ENCODE peak calls at places on chromosomes 16 and 17, in seven cellular contexts. X, Q, Y, G, U, J and R are unnamed samples.

GRCh38 chr17:67281736-67282135 is 36.7 kb upstream of the HELZ start:
- DNase-seq in Y (peak), U (peak), X (no peak), Q (no peak), G (no peak), J (no peak), R (no peak)

GRCh38 chr16:65697061-65697460 is 575.2 kb upstream of the CDH11 start:
- DNase-seq in J (no peak), Y (no peak), X (no peak), Q (no peak), G (no peak), U (no peak), R (no peak)

GRCh38 chr17:34171245-34171818 is 83.8 kb upstream of the CCL2 start:
- DNase-seq in Y (peak), Q (peak), U (peak), X (peak), J (peak), G (peak), R (peak)

GRCh38 chr16:80628254-80628653 is 87.5 kb downstream of the DYNLRB2 start:
- DNase-seq in X (no peak), J (no peak), Q (no peak), G (no peak), U (no peak), Y (no peak), R (no peak)

GRCh38 chr16:28000314-28000713 is 63.2 kb downstream of the GSG1L start:
- DNase-seq in X (no peak), U (no peak), Y (no peak), J (no peak), Q (no peak), G (no peak), R (no peak)

GRCh38 chr16:8173111-8173644 is 417.1 kb downstream of the TMEM114 start:
- DNase-seq in Q (peak), U (peak), J (peak), X (peak), G (peak), Y (peak), R (peak)

GRCh38 chr16:66735891-66736290 is 15.5 kb downstream of the DYNC1LI2 start:
- DNase-seq in U (no peak), Q (no peak), X (no peak), Y (no peak), G (no peak), J (no peak), R (no peak)

GRCh38 chr16:77849640-77850258 is 61.4 kb downstream of the VAT1L start:
- DNase-seq in J (no peak), X (no peak), G (no peak), Y (no peak), U (no peak), Q (no peak), R (no peak)

GRCh38 chr16:51326131-51326856 is 175.2 kb upstream of the SALL1 start:
- DNase-seq in Q (peak), X (peak), G (no peak), J (no peak), U (peak), Y (no peak), R (no peak)

GRCh38 chr16:50273888-50274770 is 7.8 kb downstream of the ADCY7 start:
- DNase-seq in Y (no peak), G (no peak), X (no peak), U (no peak), J (no peak), Q (no peak), R (no peak)

GRCh38 chr17:52128721-52129120 is 29.8 kb downstream of the CA10 start:
- DNase-seq in Q (no peak), U (no peak), J (no peak), X (no peak), G (no peak), Y (peak), R (no peak)

GRCh38 chr16:15660203-15660601 is 10.2 kb downstream of the NDE1 start:
- DNase-seq in Q (no peak), U (no peak), Y (no peak), J (no peak), X (no peak), G (no peak), R (no peak)

GRCh38 chr17:17669851-17670232 is 11.4 kb upstream of the RAI1 start:
- DNase-seq in G (no peak), Y (no peak), Q (no peak), X (no peak), J (no peak), U (no peak), R (no peak)

GRCh38 chr17:17669081-17669850 is 12.0 kb upstream of the RAI1 start:
- DNase-seq in U (peak), G (no peak), Y (no peak), X (peak), J (no peak), Q (no peak), R (no peak)

GRCh38 chr17:17667231-17667630 is 14.0 kb upstream of the RAI1 start:
- DNase-seq in J (no peak), X (no peak), Q (no peak), G (no peak), Y (no peak), U (no peak), R (no peak)

GRCh38 chr17:17667947-17668346 is 13.3 kb upstream of the RAI1 start:
- DNase-seq in U (no peak), J (no peak), Q (no peak), Y (no peak), G (no peak), X (no peak), R (no peak)

GRCh38 chr17:17668358-17668757 is 12.9 kb upstream of the RAI1 start:
- DNase-seq in Y (no peak), Q (no peak), G (no peak), J (no peak), X (no peak), U (no peak), R (no peak)
- H4K8ac ChIP-seq in Y (no peak), Q (no peak), G (no peak), J (no peak), X (no peak), U (no peak), R (no peak)

GRCh38 chr17:41212524-41213169 is 13.8 kb upstream of the KRTAP9-2 start:
- DNase-seq in Y (no peak), J (no peak), G (no peak), Q (no peak), X (no peak), U (no peak), R (no peak)
- H3K27ac ChIP-seq in Y (no peak), J (no peak), G (no peak), Q (no peak), X (no peak), U (no peak), R (no peak)

GRCh38 chr17:61661135-61661534 is 70.1 kb upstream of the NACA2 start:
- DNase-seq in J (no peak), Y (no peak), X (no peak), G (no peak), Q (no peak), U (no peak), R (no peak)
- H4K8ac ChIP-seq in J (no peak), Y (no peak), X (no peak), G (no peak), Q (no peak), U (no peak), R (no peak)

DNA sequence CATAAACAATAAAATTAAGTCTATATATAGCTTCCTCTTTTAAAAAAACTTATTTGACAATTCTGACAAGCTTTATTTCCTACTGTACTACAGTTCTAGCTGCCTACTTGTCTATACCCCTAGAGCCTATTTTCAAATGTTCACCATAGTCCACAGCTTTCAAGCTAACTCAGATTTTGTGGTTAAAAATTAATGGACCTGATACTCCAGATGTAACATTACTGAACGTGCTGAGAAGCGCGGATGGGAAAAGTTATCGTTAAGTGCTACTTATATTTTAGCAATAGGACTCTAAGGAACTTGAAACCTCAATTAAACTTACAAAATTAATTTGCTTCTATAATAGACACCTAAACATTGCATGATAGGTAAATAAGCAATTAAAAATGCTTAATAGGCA is 31.3 kb downstream of the GNA13 start:
- DNase-seq in U (no peak), J (no peak), Q (no peak), X (no peak), G (no peak), Y (no peak), R (no peak)
- H3K27ac ChIP-seq in U (no peak), J (no peak), Q (no peak), X (no peak), G (no peak), Y (no peak), R (no peak)

GRCh38 chr16:47904691-47905090 is 251.1 kb downstream of the ABCC12 start:
- DNase-seq in X (no peak), G (no peak), Q (no peak), J (no peak), U (no peak), Y (peak), R (no peak)

GRCh38 chr16:47903470-47903869 is 252.3 kb downstream of the ABCC12 start:
- DNase-seq in J (no peak), Y (no peak), Q (no peak), X (no peak), U (no peak), G (no peak), R (no peak)

GRCh38 chr16:47907109-47907508 is 248.7 kb downstream of the ABCC12 start:
- DNase-seq in J (no peak), G (no peak), Y (no peak), Q (no peak), U (no peak), X (no peak), R (no peak)

DNA sequence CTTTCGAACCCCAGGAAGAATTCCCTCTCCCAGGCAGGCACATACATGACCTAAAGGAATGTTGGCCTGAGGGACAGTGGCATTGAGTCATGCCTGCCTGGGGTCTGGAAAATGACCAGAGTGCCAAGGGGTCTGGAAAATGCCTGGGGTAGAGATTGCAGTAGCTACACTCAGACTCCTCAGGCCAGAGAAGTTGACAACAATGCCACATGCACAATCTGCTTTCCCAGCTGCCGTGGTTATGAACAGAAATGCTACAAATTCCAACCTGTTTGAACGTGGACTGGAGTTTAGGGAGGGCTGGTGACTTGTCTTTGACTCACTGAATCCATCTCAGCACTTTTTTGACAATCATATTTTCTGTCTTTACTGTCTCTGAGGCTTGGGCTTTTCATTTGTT is 250.0 kb downstream of the ABCC12 start:
- DNase-seq in Y (peak), Q (peak), J (no peak), U (peak), G (no peak), X (peak), R (no peak)
- H4K8ac ChIP-seq in Y (no peak), Q (no peak), J (no peak), U (no peak), G (no peak), X (no peak), R (no peak)